ENCODE peak calls at places on chromosomes 3 and 15, in eight cellular contexts. One of them, this sample, is unnamed.

GRCh38 chr3:99394831-99395733 is 243.3 kb upstream of the COL8A1 start:
- DNase-seq in stimulated activated CD4-positive, alpha-beta T cell treated with anti-CD3 and anti-CD28 coated beads, Interleukin-1b, Interleukin-23, amount 100 ng/mL, for 1 hour: no peak
- DNase-seq in aorta: no peak
- DNase-seq in fibroblast of mammary gland: peak; percentile 92
- DNase-seq in NCI-H1930: no peak
- DNase-seq in NCI-H1436 treated with DMSO at 0.1 percent for 48 hours: no peak
- DNase-seq in H54: no peak
- DNase-seq in erythroblast: no peak
- DNase-seq in this sample: no peak

GRCh38 chr15:62549345-62549970 is 384.4 kb upstream of the C2CD4B start:
- DNase-seq in stimulated activated CD4-positive, alpha-beta T cell treated with anti-CD3 and anti-CD28 coated beads, Interleukin-1b, Interleukin-23, amount 100 ng/mL, for 1 hour: no peak
- DNase-seq in aorta: no peak
- DNase-seq in fibroblast of mammary gland: peak; percentile 54
- DNase-seq in NCI-H1930: no peak
- DNase-seq in NCI-H1436 treated with DMSO at 0.1 percent for 48 hours: no peak
- DNase-seq in H54: peak; percentile 9
- DNase-seq in erythroblast: peak; percentile 52
- DNase-seq in this sample: no peak

GRCh38 chr3:77096966-77097890 is 57.3 kb downstream of the ROBO2 start:
- DNase-seq in stimulated activated CD4-positive, alpha-beta T cell treated with anti-CD3 and anti-CD28 coated beads, Interleukin-1b, Interleukin-23, amount 100 ng/mL, for 1 hour: no peak
- DNase-seq in aorta: no peak
- DNase-seq in fibroblast of mammary gland: no peak
- DNase-seq in NCI-H1930: no peak
- DNase-seq in NCI-H1436 treated with DMSO at 0.1 percent for 48 hours: no peak
- DNase-seq in H54: no peak
- DNase-seq in erythroblast: peak; percentile 1
- DNase-seq in this sample: no peak

GRCh38 chr3:66998899-66999235 is 760 bp downstream of the KBTBD8 start:
- DNase-seq in stimulated activated CD4-positive, alpha-beta T cell treated with anti-CD3 and anti-CD28 coated beads, Interleukin-1b, Interleukin-23, amount 100 ng/mL, for 1 hour: no peak
- DNase-seq in aorta: no peak
- DNase-seq in fibroblast of mammary gland: no peak
- DNase-seq in NCI-H1930: no peak
- DNase-seq in NCI-H1436 treated with DMSO at 0.1 percent for 48 hours: no peak
- DNase-seq in H54: no peak
- DNase-seq in erythroblast: peak; percentile 56
- DNase-seq in this sample: no peak

GRCh38 chr15:58420579-58421043 is 11.2 kb upstream of the LIPC start:
- DNase-seq in stimulated activated CD4-positive, alpha-beta T cell treated with anti-CD3 and anti-CD28 coated beads, Interleukin-1b, Interleukin-23, amount 100 ng/mL, for 1 hour: no peak
- DNase-seq in aorta: no peak
- DNase-seq in fibroblast of mammary gland: no peak
- DNase-seq in NCI-H1930: no peak
- DNase-seq in NCI-H1436 treated with DMSO at 0.1 percent for 48 hours: no peak
- DNase-seq in H54: no peak
- DNase-seq in erythroblast: no peak
- DNase-seq in this sample: no peak

GRCh38 chr3:193974147-193974546 is 161.8 kb upstream of the HES1 start:
- DNase-seq in stimulated activated CD4-positive, alpha-beta T cell treated with anti-CD3 and anti-CD28 coated beads, Interleukin-1b, Interleukin-23, amount 100 ng/mL, for 1 hour: no peak
- DNase-seq in aorta: no peak
- DNase-seq in fibroblast of mammary gland: peak; percentile 36
- DNase-seq in NCI-H1930: no peak
- DNase-seq in NCI-H1436 treated with DMSO at 0.1 percent for 48 hours: no peak
- DNase-seq in H54: no peak
- DNase-seq in erythroblast: no peak
- DNase-seq in this sample: no peak

GRCh38 chr15:66900586-66901310 is 164.7 kb upstream of the SMAD3 start:
- DNase-seq in stimulated activated CD4-positive, alpha-beta T cell treated with anti-CD3 and anti-CD28 coated beads, Interleukin-1b, Interleukin-23, amount 100 ng/mL, for 1 hour: no peak
- DNase-seq in aorta: no peak
- DNase-seq in fibroblast of mammary gland: no peak
- DNase-seq in NCI-H1930: no peak
- DNase-seq in NCI-H1436 treated with DMSO at 0.1 percent for 48 hours: no peak
- DNase-seq in H54: no peak
- DNase-seq in erythroblast: no peak
- DNase-seq in this sample: no peak

GRCh38 chr3:43783987-43784639 is 93.4 kb downstream of the ABHD5 start:
- DNase-seq in stimulated activated CD4-positive, alpha-beta T cell treated with anti-CD3 and anti-CD28 coated beads, Interleukin-1b, Interleukin-23, amount 100 ng/mL, for 1 hour: no peak
- DNase-seq in aorta: no peak
- DNase-seq in fibroblast of mammary gland: no peak
- DNase-seq in NCI-H1930: no peak
- DNase-seq in NCI-H1436 treated with DMSO at 0.1 percent for 48 hours: no peak
- DNase-seq in H54: no peak
- DNase-seq in erythroblast: no peak
- DNase-seq in this sample: no peak

GRCh38 chr3:8143186-8143585 is 358.4 kb upstream of the LMCD1 start:
- DNase-seq in stimulated activated CD4-positive, alpha-beta T cell treated with anti-CD3 and anti-CD28 coated beads, Interleukin-1b, Interleukin-23, amount 100 ng/mL, for 1 hour: no peak
- DNase-seq in aorta: no peak
- DNase-seq in fibroblast of mammary gland: peak; percentile 26
- DNase-seq in NCI-H1930: no peak
- DNase-seq in NCI-H1436 treated with DMSO at 0.1 percent for 48 hours: no peak
- DNase-seq in H54: no peak
- DNase-seq in erythroblast: no peak
- DNase-seq in this sample: no peak

GRCh38 chr3:25783661-25784512 is 644 bp upstream of the NGLY1 start:
- DNase-seq in stimulated activated CD4-positive, alpha-beta T cell treated with anti-CD3 and anti-CD28 coated beads, Interleukin-1b, Interleukin-23, amount 100 ng/mL, for 1 hour: no peak
- DNase-seq in aorta: peak; percentile 73
- DNase-seq in fibroblast of mammary gland: peak; percentile 71
- DNase-seq in NCI-H1930: peak; percentile 21
- DNase-seq in NCI-H1436 treated with DMSO at 0.1 percent for 48 hours: no peak
- DNase-seq in H54: peak; percentile 36
- DNase-seq in erythroblast: peak; percentile 75
- DNase-seq in this sample: peak; percentile 74

GRCh38 chr15:47293763-47294162 is 423.5 kb upstream of the SEMA6D start:
- DNase-seq in stimulated activated CD4-positive, alpha-beta T cell treated with anti-CD3 and anti-CD28 coated beads, Interleukin-1b, Interleukin-23, amount 100 ng/mL, for 1 hour: no peak
- DNase-seq in aorta: peak; percentile 84
- DNase-seq in fibroblast of mammary gland: peak; percentile 89
- DNase-seq in NCI-H1930: no peak
- DNase-seq in NCI-H1436 treated with DMSO at 0.1 percent for 48 hours: no peak
- DNase-seq in H54: no peak
- DNase-seq in erythroblast: no peak
- DNase-seq in this sample: peak; percentile 88

GRCh38 chr3:143478124-143478693 is 358.6 kb downstream of the CHST2 start:
- DNase-seq in stimulated activated CD4-positive, alpha-beta T cell treated with anti-CD3 and anti-CD28 coated beads, Interleukin-1b, Interleukin-23, amount 100 ng/mL, for 1 hour: no peak
- DNase-seq in aorta: no peak
- DNase-seq in fibroblast of mammary gland: no peak
- DNase-seq in NCI-H1930: no peak
- DNase-seq in NCI-H1436 treated with DMSO at 0.1 percent for 48 hours: no peak
- DNase-seq in H54: no peak
- DNase-seq in erythroblast: no peak
- DNase-seq in this sample: no peak

GRCh38 chr3:57048052-57048671 is 12.3 kb upstream of the SPATA12 start:
- DNase-seq in stimulated activated CD4-positive, alpha-beta T cell treated with anti-CD3 and anti-CD28 coated beads, Interleukin-1b, Interleukin-23, amount 100 ng/mL, for 1 hour: no peak
- DNase-seq in aorta: peak; percentile 55
- DNase-seq in fibroblast of mammary gland: peak; percentile 89
- DNase-seq in NCI-H1930: no peak
- DNase-seq in NCI-H1436 treated with DMSO at 0.1 percent for 48 hours: no peak
- DNase-seq in H54: no peak
- DNase-seq in erythroblast: no peak
- DNase-seq in this sample: peak; percentile 64

GRCh38 chr3:10655131-10655530 is 149.7 kb upstream of the ATP2B2 start:
- DNase-seq in stimulated activated CD4-positive, alpha-beta T cell treated with anti-CD3 and anti-CD28 coated beads, Interleukin-1b, Interleukin-23, amount 100 ng/mL, for 1 hour: no peak
- DNase-seq in aorta: no peak
- DNase-seq in fibroblast of mammary gland: no peak
- DNase-seq in NCI-H1930: no peak
- DNase-seq in NCI-H1436 treated with DMSO at 0.1 percent for 48 hours: no peak
- DNase-seq in H54: no peak
- DNase-seq in erythroblast: no peak
- DNase-seq in this sample: no peak

GRCh38 chr3:142288032-142288638 is 62.8 kb upstream of the GK5 start:
- DNase-seq in stimulated activated CD4-positive, alpha-beta T cell treated with anti-CD3 and anti-CD28 coated beads, Interleukin-1b, Interleukin-23, amount 100 ng/mL, for 1 hour: no peak
- DNase-seq in aorta: no peak
- DNase-seq in fibroblast of mammary gland: peak; percentile 20
- DNase-seq in NCI-H1930: no peak
- DNase-seq in NCI-H1436 treated with DMSO at 0.1 percent for 48 hours: no peak
- DNase-seq in H54: no peak
- DNase-seq in erythroblast: peak; percentile 21
- DNase-seq in this sample: no peak

GRCh38 chr3:105173972-105174371 is 192.7 kb upstream of the ALCAM start:
- DNase-seq in stimulated activated CD4-positive, alpha-beta T cell treated with anti-CD3 and anti-CD28 coated beads, Interleukin-1b, Interleukin-23, amount 100 ng/mL, for 1 hour: no peak
- DNase-seq in aorta: no peak
- DNase-seq in fibroblast of mammary gland: no peak
- DNase-seq in NCI-H1930: no peak
- DNase-seq in NCI-H1436 treated with DMSO at 0.1 percent for 48 hours: no peak
- DNase-seq in H54: no peak
- DNase-seq in erythroblast: no peak
- DNase-seq in this sample: no peak

GRCh38 chr3:159114582-159114981 is 312.7 kb downstream of the MFSD1 start:
- DNase-seq in stimulated activated CD4-positive, alpha-beta T cell treated with anti-CD3 and anti-CD28 coated beads, Interleukin-1b, Interleukin-23, amount 100 ng/mL, for 1 hour: no peak
- DNase-seq in aorta: no peak
- DNase-seq in fibroblast of mammary gland: no peak
- DNase-seq in NCI-H1930: no peak
- DNase-seq in NCI-H1436 treated with DMSO at 0.1 percent for 48 hours: no peak
- DNase-seq in H54: no peak
- DNase-seq in erythroblast: no peak
- DNase-seq in this sample: no peak

GRCh38 chr15:20356444-20357138 is 185.0 kb downstream of the GOLGA6L6 start:
- DNase-seq in stimulated activated CD4-positive, alpha-beta T cell treated with anti-CD3 and anti-CD28 coated beads, Interleukin-1b, Interleukin-23, amount 100 ng/mL, for 1 hour: peak; percentile 79
- DNase-seq in aorta: peak; percentile 54
- DNase-seq in fibroblast of mammary gland: peak; percentile 19
- DNase-seq in NCI-H1930: no peak
- DNase-seq in NCI-H1436 treated with DMSO at 0.1 percent for 48 hours: no peak
- DNase-seq in H54: peak; percentile 65
- DNase-seq in erythroblast: no peak
- DNase-seq in this sample: peak; percentile 81

GRCh38 chr3:139541898-139542288 is 2.4 kb upstream of the RBP1 start:
- DNase-seq in stimulated activated CD4-positive, alpha-beta T cell treated with anti-CD3 and anti-CD28 coated beads, Interleukin-1b, Interleukin-23, amount 100 ng/mL, for 1 hour: no peak
- DNase-seq in aorta: no peak
- DNase-seq in fibroblast of mammary gland: no peak
- DNase-seq in NCI-H1930: no peak
- DNase-seq in NCI-H1436 treated with DMSO at 0.1 percent for 48 hours: no peak
- DNase-seq in H54: no peak
- DNase-seq in erythroblast: no peak
- DNase-seq in this sample: no peak

GRCh38 chr15:44137750-44138149 is 57.3 kb downstream of the FRMD5 start:
- DNase-seq in stimulated activated CD4-positive, alpha-beta T cell treated with anti-CD3 and anti-CD28 coated beads, Interleukin-1b, Interleukin-23, amount 100 ng/mL, for 1 hour: no peak
- DNase-seq in aorta: no peak
- DNase-seq in fibroblast of mammary gland: peak; percentile 16
- DNase-seq in NCI-H1930: no peak
- DNase-seq in NCI-H1436 treated with DMSO at 0.1 percent for 48 hours: no peak
- DNase-seq in H54: no peak
- DNase-seq in erythroblast: no peak
- DNase-seq in this sample: no peak

GRCh38 chr15:56798639-56799038 is 65.3 kb upstream of the ZNF280D start:
- DNase-seq in stimulated activated CD4-positive, alpha-beta T cell treated with anti-CD3 and anti-CD28 coated beads, Interleukin-1b, Interleukin-23, amount 100 ng/mL, for 1 hour: no peak
- DNase-seq in aorta: peak; percentile 47
- DNase-seq in fibroblast of mammary gland: peak; percentile 45
- DNase-seq in NCI-H1930: no peak
- DNase-seq in NCI-H1436 treated with DMSO at 0.1 percent for 48 hours: no peak
- DNase-seq in H54: no peak
- DNase-seq in erythroblast: no peak
- DNase-seq in this sample: no peak

GRCh38 chr15:68610825-68611224 is 32.0 kb downstream of the CORO2B start:
- DNase-seq in stimulated activated CD4-positive, alpha-beta T cell treated with anti-CD3 and anti-CD28 coated beads, Interleukin-1b, Interleukin-23, amount 100 ng/mL, for 1 hour: no peak
- DNase-seq in aorta: no peak
- DNase-seq in fibroblast of mammary gland: peak; percentile 81
- DNase-seq in NCI-H1930: no peak
- DNase-seq in NCI-H1436 treated with DMSO at 0.1 percent for 48 hours: no peak
- DNase-seq in H54: no peak
- DNase-seq in erythroblast: no peak
- DNase-seq in this sample: no peak

GRCh38 chr3:139132976-139133375 is 88.3 kb upstream of the PRR23C start:
- DNase-seq in stimulated activated CD4-positive, alpha-beta T cell treated with anti-CD3 and anti-CD28 coated beads, Interleukin-1b, Interleukin-23, amount 100 ng/mL, for 1 hour: no peak
- DNase-seq in aorta: no peak
- DNase-seq in fibroblast of mammary gland: no peak
- DNase-seq in NCI-H1930: no peak
- DNase-seq in NCI-H1436 treated with DMSO at 0.1 percent for 48 hours: no peak
- DNase-seq in H54: no peak
- DNase-seq in erythroblast: no peak
- DNase-seq in this sample: no peak

GRCh38 chr3:83034806-83035703 is 1273.6 kb upstream of the GBE1 start:
- DNase-seq in stimulated activated CD4-positive, alpha-beta T cell treated with anti-CD3 and anti-CD28 coated beads, Interleukin-1b, Interleukin-23, amount 100 ng/mL, for 1 hour: no peak
- DNase-seq in aorta: peak; percentile 33
- DNase-seq in fibroblast of mammary gland: no peak
- DNase-seq in NCI-H1930: no peak
- DNase-seq in NCI-H1436 treated with DMSO at 0.1 percent for 48 hours: no peak
- DNase-seq in H54: no peak
- DNase-seq in erythroblast: no peak
- DNase-seq in this sample: peak; percentile 41

GRCh38 chr3:37923576-37923926 is 61.9 kb downstream of the CTDSPL start:
- DNase-seq in stimulated activated CD4-positive, alpha-beta T cell treated with anti-CD3 and anti-CD28 coated beads, Interleukin-1b, Interleukin-23, amount 100 ng/mL, for 1 hour: no peak
- DNase-seq in aorta: no peak
- DNase-seq in fibroblast of mammary gland: no peak
- DNase-seq in NCI-H1930: no peak
- DNase-seq in NCI-H1436 treated with DMSO at 0.1 percent for 48 hours: no peak
- DNase-seq in H54: no peak
- DNase-seq in erythroblast: no peak
- DNase-seq in this sample: no peak

GRCh38 chr15:42069496-42070275 is 24.7 kb downstream of the PLA2G4D start:
- DNase-seq in stimulated activated CD4-positive, alpha-beta T cell treated with anti-CD3 and anti-CD28 coated beads, Interleukin-1b, Interleukin-23, amount 100 ng/mL, for 1 hour: no peak
- DNase-seq in aorta: no peak
- DNase-seq in fibroblast of mammary gland: no peak
- DNase-seq in NCI-H1930: no peak
- DNase-seq in NCI-H1436 treated with DMSO at 0.1 percent for 48 hours: no peak
- DNase-seq in H54: no peak
- DNase-seq in erythroblast: no peak
- DNase-seq in this sample: no peak

GRCh38 chr3:107235193-107235922 is 141.9 kb upstream of the CCDC54 start:
- DNase-seq in stimulated activated CD4-positive, alpha-beta T cell treated with anti-CD3 and anti-CD28 coated beads, Interleukin-1b, Interleukin-23, amount 100 ng/mL, for 1 hour: no peak
- DNase-seq in aorta: peak; percentile 55
- DNase-seq in fibroblast of mammary gland: peak; percentile 39
- DNase-seq in NCI-H1930: no peak
- DNase-seq in NCI-H1436 treated with DMSO at 0.1 percent for 48 hours: no peak
- DNase-seq in H54: no peak
- DNase-seq in erythroblast: no peak
- DNase-seq in this sample: no peak

GRCh38 chr3:17372811-17373210 is 369.6 kb downstream of the TBC1D5 start:
- DNase-seq in stimulated activated CD4-positive, alpha-beta T cell treated with anti-CD3 and anti-CD28 coated beads, Interleukin-1b, Interleukin-23, amount 100 ng/mL, for 1 hour: no peak
- DNase-seq in aorta: no peak
- DNase-seq in fibroblast of mammary gland: peak; percentile 61
- DNase-seq in NCI-H1930: no peak
- DNase-seq in NCI-H1436 treated with DMSO at 0.1 percent for 48 hours: no peak
- DNase-seq in H54: no peak
- DNase-seq in erythroblast: no peak
- DNase-seq in this sample: no peak

GRCh38 chr15:91199511-91199910 is 99.5 kb downstream of the SV2B start:
- DNase-seq in stimulated activated CD4-positive, alpha-beta T cell treated with anti-CD3 and anti-CD28 coated beads, Interleukin-1b, Interleukin-23, amount 100 ng/mL, for 1 hour: no peak
- DNase-seq in aorta: no peak
- DNase-seq in fibroblast of mammary gland: no peak
- DNase-seq in NCI-H1930: no peak
- DNase-seq in NCI-H1436 treated with DMSO at 0.1 percent for 48 hours: no peak
- DNase-seq in H54: no peak
- DNase-seq in erythroblast: no peak
- DNase-seq in this sample: no peak

GRCh38 chr15:70412717-70413266 is 315.1 kb upstream of the TLE3 start:
- DNase-seq in stimulated activated CD4-positive, alpha-beta T cell treated with anti-CD3 and anti-CD28 coated beads, Interleukin-1b, Interleukin-23, amount 100 ng/mL, for 1 hour: no peak
- DNase-seq in aorta: no peak
- DNase-seq in fibroblast of mammary gland: no peak
- DNase-seq in NCI-H1930: no peak
- DNase-seq in NCI-H1436 treated with DMSO at 0.1 percent for 48 hours: peak; percentile 15
- DNase-seq in H54: no peak
- DNase-seq in erythroblast: no peak
- DNase-seq in this sample: no peak

GRCh38 chr3:48194446-48195071 is 6.3 kb upstream of the CDC25A start:
- DNase-seq in stimulated activated CD4-positive, alpha-beta T cell treated with anti-CD3 and anti-CD28 coated beads, Interleukin-1b, Interleukin-23, amount 100 ng/mL, for 1 hour: no peak
- DNase-seq in aorta: no peak
- DNase-seq in fibroblast of mammary gland: peak; percentile 64
- DNase-seq in NCI-H1930: peak; percentile 40
- DNase-seq in NCI-H1436 treated with DMSO at 0.1 percent for 48 hours: no peak
- DNase-seq in H54: peak; percentile 75
- DNase-seq in erythroblast: peak; percentile 35
- DNase-seq in this sample: no peak

GRCh38 chr15:49877117-49877860 is 241.7 kb downstream of the ATP8B4 start:
- DNase-seq in stimulated activated CD4-positive, alpha-beta T cell treated with anti-CD3 and anti-CD28 coated beads, Interleukin-1b, Interleukin-23, amount 100 ng/mL, for 1 hour: no peak
- DNase-seq in aorta: no peak
- DNase-seq in fibroblast of mammary gland: peak; percentile 70
- DNase-seq in NCI-H1930: no peak
- DNase-seq in NCI-H1436 treated with DMSO at 0.1 percent for 48 hours: no peak
- DNase-seq in H54: no peak
- DNase-seq in erythroblast: no peak
- DNase-seq in this sample: no peak

GRCh38 chr3:144105542-144105941 is 133.9 kb downstream of the DIPK2A start:
- DNase-seq in stimulated activated CD4-positive, alpha-beta T cell treated with anti-CD3 and anti-CD28 coated beads, Interleukin-1b, Interleukin-23, amount 100 ng/mL, for 1 hour: no peak
- DNase-seq in aorta: no peak
- DNase-seq in fibroblast of mammary gland: no peak
- DNase-seq in NCI-H1930: no peak
- DNase-seq in NCI-H1436 treated with DMSO at 0.1 percent for 48 hours: no peak
- DNase-seq in H54: no peak
- DNase-seq in erythroblast: no peak
- DNase-seq in this sample: no peak

GRCh38 chr3:191624299-191624698 is 163.3 kb downstream of the PYDC2 start:
- DNase-seq in stimulated activated CD4-positive, alpha-beta T cell treated with anti-CD3 and anti-CD28 coated beads, Interleukin-1b, Interleukin-23, amount 100 ng/mL, for 1 hour: no peak
- DNase-seq in aorta: no peak
- DNase-seq in fibroblast of mammary gland: no peak
- DNase-seq in NCI-H1930: no peak
- DNase-seq in NCI-H1436 treated with DMSO at 0.1 percent for 48 hours: no peak
- DNase-seq in H54: no peak
- DNase-seq in erythroblast: no peak
- DNase-seq in this sample: no peak